ENCODE peak calls at places on chromosome 22, in six cellular contexts. G, L, E, R, Y and U are unnamed samples.

GRCh38 chr22:25869771-25870170 is 127.8 kb downstream of the MYO18B start:
- DNase-seq in R (no peak), Y (no peak), L (peak), E (no peak), G (no peak), U (no peak)

GRCh38 chr22:36384766-36385400 is 2.9 kb downstream of the MYH9 start:
- DNase-seq in E (no peak), R (no peak), G (peak), Y (no peak), L (no peak), U (no peak)

GRCh38 chr22:42962295-42963230 is 52.4 kb downstream of the PACSIN2 start:
- DNase-seq in R (no peak), E (no peak), L (peak), Y (no peak), G (no peak), U (no peak)

GRCh38 chr22:38436629-38437395 is 18.2 kb downstream of the KCNJ4 start:
- DNase-seq in L (no peak), G (no peak), E (no peak), R (no peak), Y (no peak), U (no peak)

GRCh38 chr22:42344391-42344861 is 74.0 kb upstream of the TCF20 start:
- DNase-seq in E (no peak), G (peak), L (no peak), R (peak), Y (peak), U (no peak)

GRCh38 chr22:45335854-45336492 is 26.2 kb downstream of the FAM118A start:
- DNase-seq in R (no peak), L (no peak), G (no peak), Y (no peak), E (no peak), U (no peak)

GRCh38 chr22:36884314-36885158 is 23.7 kb downstream of the NCF4 start:
- DNase-seq in L (no peak), Y (no peak), R (no peak), G (no peak), E (no peak), U (no peak)

GRCh38 chr22:46654426-46654825 is 34.2 kb downstream of the GRAMD4 start:
- DNase-seq in R (no peak), L (no peak), Y (no peak), E (no peak), G (no peak), U (no peak)

GRCh38 chr22:23313791-23314567 is 133.7 kb downstream of the BCR start:
- DNase-seq in Y (no peak), E (no peak), R (no peak), L (no peak), G (no peak), U (no peak)

DNA sequence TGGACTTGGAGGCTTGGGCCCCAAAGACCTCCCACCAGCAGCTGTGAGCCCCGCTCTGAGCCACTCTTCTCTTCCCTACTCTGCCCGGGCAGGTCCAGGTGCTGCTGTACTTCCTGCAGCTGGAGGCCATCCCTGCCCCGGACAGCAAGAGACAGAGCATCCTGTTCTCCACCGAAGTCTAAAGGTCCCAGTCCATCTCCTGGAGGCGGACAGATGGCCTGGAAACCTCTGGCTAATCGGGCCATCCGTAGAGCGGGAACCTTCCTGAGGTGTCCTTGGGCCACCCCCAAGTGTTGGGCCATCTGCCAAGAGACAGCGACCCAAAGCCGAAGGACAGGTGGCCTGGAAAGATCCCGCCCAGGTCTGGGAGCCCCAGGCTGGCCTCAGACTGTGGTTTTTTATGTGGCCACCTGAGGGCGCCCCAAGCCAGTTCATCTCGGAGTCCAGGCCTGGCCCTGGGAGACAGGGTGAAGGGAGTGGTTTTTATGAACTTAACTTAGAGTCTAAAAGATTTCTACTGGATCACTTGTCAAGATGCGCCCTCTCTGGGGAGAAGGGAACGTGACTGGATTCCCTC is 135.1 kb downstream of the BCR start:
- DNase-seq in L (peak), R (peak), E (peak), Y (peak), G (peak), U (peak)
- TF ChIP-seq CTCF in L (peak), R (peak), E (peak), Y (peak), G (peak), U (peak)

GRCh38 chr22:41197808-41198585 is 7.1 kb upstream of the L3MBTL2 start:
- DNase-seq in Y (peak), R (no peak), L (peak), G (peak), E (no peak), U (no peak)
- TF ChIP-seq CTCF in Y (peak), R (peak), L (no peak), G (no peak), E (peak), U (no peak)

GRCh38 chr22:20102203-20102780 is 13.6 kb upstream of the RANBP1 start:
- DNase-seq in R (no peak), G (no peak), Y (no peak), E (no peak), L (no peak), U (no peak)
- TF ChIP-seq CTCF in R (peak), G (no peak), Y (no peak), E (no peak), L (no peak), U (no peak)

GRCh38 chr22:24155597-24156145 is 25.6 kb upstream of the SUSD2 start:
- DNase-seq in R (peak), L (peak), G (peak), Y (peak), E (peak), U (peak)
- TF ChIP-seq CTCF in R (peak), L (peak), G (peak), Y (peak), E (peak), U (peak)